ENCODE peak calls at places on chromosomes 4 and X, in seven cellular contexts. J, X, P, N, U, S and L are unnamed samples.
A peak's percentile ranks its signal among the peaks of the same experiment; 100 is the strongest.

GRCh38 chr4:5128569-5128968 is 77.3 kb downstream of the STK32B start:
- DNase-seq in U (no peak), S (no peak), N (no peak), J (no peak), P (no peak), X (no peak), L (no peak)

GRCh38 chr4:53361451-53361850 is 4.4 kb downstream of the SCFD2 start:
- DNase-seq in J (no peak), X (no peak), S (no peak), N (no peak), U (no peak), P (peak; percentile 65), L (no peak)

GRCh38 chrX:139201924-139202323 is 328.6 kb upstream of the F9 start:
- DNase-seq in P (no peak), X (no peak), S (no peak), J (no peak), U (no peak), N (no peak), L (no peak)

GRCh38 chr4:48909697-48910096 is 3.1 kb upstream of the OCIAD2 start:
- DNase-seq in X (peak; percentile 90), N (no peak), U (no peak), P (peak; percentile 99), S (no peak), J (peak; percentile 20), L (no peak)

GRCh38 chr4:92529510-92529909 is 225.7 kb downstream of the GRID2 start:
- DNase-seq in S (no peak), N (no peak), J (no peak), X (no peak), P (no peak), U (no peak), L (no peak)

GRCh38 chr4:69744157-69744478 is 16.3 kb downstream of the SULT1B1 start:
- DNase-seq in J (no peak), S (peak; percentile 13), N (no peak), X (no peak), P (no peak), U (peak; percentile 36), L (no peak)

GRCh38 chr4:51909236-51909703 is 66.3 kb downstream of the DCUN1D4 start:
- DNase-seq in J (no peak), S (no peak), N (no peak), P (no peak), U (no peak), X (no peak), L (no peak)

GRCh38 chr4:85717366-85717765 is 242.4 kb downstream of the ARHGAP24 start:
- DNase-seq in U (no peak), N (no peak), S (no peak), X (no peak), P (peak; percentile 45), J (no peak), L (no peak)

GRCh38 chrX:150200820-150201287 is 162.3 kb upstream of the MAMLD1 start:
- DNase-seq in U (no peak), N (peak; percentile 84), S (no peak), J (peak; percentile 13), X (peak; percentile 86), P (peak; percentile 97), L (no peak)

GRCh38 chrX:23478056-23478455 is 143.4 kb downstream of the PTCHD1 start:
- DNase-seq in S (no peak), P (peak; percentile 39), J (no peak), U (no peak), X (no peak), N (no peak), L (no peak)

GRCh38 chrX:52082578-52082977 is 13.6 kb upstream of the MAGED4B start:
- DNase-seq in N (no peak), P (peak; percentile 32), U (no peak), J (no peak), S (no peak), X (no peak), L (no peak)

GRCh38 chr4:98976716-98977115 is 18.8 kb upstream of the METAP1 start:
- DNase-seq in P (peak; percentile 23), S (no peak), J (no peak), U (no peak), X (no peak), N (no peak), L (no peak)

GRCh38 chr4:7347981-7348380 is 86.7 kb downstream of the PSAPL1 start:
- DNase-seq in U (no peak), P (peak; percentile 76), X (no peak), J (no peak), S (no peak), N (no peak), L (no peak)

GRCh38 chr4:150127757-150128156 is 49.5 kb downstream of the DCLK2 start:
- DNase-seq in U (no peak), P (no peak), N (no peak), J (no peak), S (no peak), X (no peak), L (no peak)

GRCh38 chr4:122224348-122224747 is 72.2 kb downstream of the BLTP1 start:
- DNase-seq in P (peak; percentile 23), J (no peak), S (no peak), X (peak; percentile 3), N (no peak), U (no peak), L (no peak)

GRCh38 chr4:83582289-83582756 is 46.4 kb downstream of the GPAT3 start:
- DNase-seq in N (no peak), S (peak; percentile 52), P (peak; percentile 24), X (no peak), J (no peak), U (no peak), L (no peak)

GRCh38 chr4:118746251-118746919 is 61.2 kb downstream of the METTL14 start:
- DNase-seq in X (no peak), U (no peak), S (peak; percentile 78), P (no peak), N (no peak), J (no peak), L (no peak)

GRCh38 chr4:1515156-1515555 is 108.9 kb upstream of the NKX1-1 start:
- DNase-seq in X (no peak), N (no peak), J (no peak), U (no peak), P (no peak), S (no peak), L (no peak)

GRCh38 chr4:185504098-185505047 is 30.9 kb downstream of the PDLIM3 start:
- DNase-seq in P (peak; percentile 48), J (peak; percentile 28), X (peak; percentile 51), U (peak; percentile 92), N (peak; percentile 95), S (peak; percentile 92), L (peak; percentile 17)

GRCh38 chr4:26821677-26822503 is 38.8 kb upstream of the STIM2 start:
- DNase-seq in U (no peak), X (no peak), P (peak; percentile 20), N (no peak), S (no peak), J (no peak), L (no peak)

GRCh38 chr4:26826721-26827120 is 33.9 kb upstream of the STIM2 start:
- DNase-seq in U (peak; percentile 46), N (no peak), J (no peak), X (no peak), S (peak; percentile 32), P (no peak), L (peak; percentile 25)

GRCh38 chr4:26820346-26820745 is 40.3 kb upstream of the STIM2 start:
- DNase-seq in U (no peak), N (no peak), S (no peak), X (no peak), J (no peak), P (no peak), L (no peak)

GRCh38 chr4:26822546-26822945 is 38.1 kb upstream of the STIM2 start:
- DNase-seq in S (no peak), J (no peak), N (no peak), U (no peak), P (no peak), X (no peak), L (no peak)

DNA sequence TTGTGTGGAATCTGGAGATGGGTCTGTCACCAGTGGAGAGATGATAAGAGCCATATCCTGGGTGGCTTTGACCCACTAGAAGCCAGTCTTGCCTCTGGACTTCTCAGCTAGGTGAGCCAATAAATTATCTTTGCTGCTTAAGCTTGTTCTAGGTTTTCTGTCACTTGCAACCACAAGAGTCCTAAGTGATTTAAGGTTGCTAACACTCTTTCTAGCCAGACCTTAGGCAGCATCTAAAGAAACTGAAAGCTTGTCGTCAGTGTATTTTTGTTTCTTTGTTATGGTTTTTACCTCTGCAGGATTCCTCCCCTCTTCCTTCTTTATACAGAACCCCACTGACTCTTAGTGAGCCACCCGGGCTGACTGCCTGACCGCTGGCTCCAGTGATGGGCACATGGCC is 37.1 kb upstream of the STIM2 start:
- DNase-seq in N (no peak), J (no peak), U (no peak), S (no peak), P (no peak), X (no peak), L (no peak)
- H3K9me3 ChIP-seq in N (no peaks in the 10 kb centered on the region), J (no peaks in the 10 kb centered on the region), U (no peaks in the 10 kb centered on the region), S (no peaks in the 10 kb centered on the region), P (no peaks in the 10 kb centered on the region), X (peaks cover 2% of the 10 kb centered on the region), L (no peaks in the 10 kb centered on the region)

DNA sequence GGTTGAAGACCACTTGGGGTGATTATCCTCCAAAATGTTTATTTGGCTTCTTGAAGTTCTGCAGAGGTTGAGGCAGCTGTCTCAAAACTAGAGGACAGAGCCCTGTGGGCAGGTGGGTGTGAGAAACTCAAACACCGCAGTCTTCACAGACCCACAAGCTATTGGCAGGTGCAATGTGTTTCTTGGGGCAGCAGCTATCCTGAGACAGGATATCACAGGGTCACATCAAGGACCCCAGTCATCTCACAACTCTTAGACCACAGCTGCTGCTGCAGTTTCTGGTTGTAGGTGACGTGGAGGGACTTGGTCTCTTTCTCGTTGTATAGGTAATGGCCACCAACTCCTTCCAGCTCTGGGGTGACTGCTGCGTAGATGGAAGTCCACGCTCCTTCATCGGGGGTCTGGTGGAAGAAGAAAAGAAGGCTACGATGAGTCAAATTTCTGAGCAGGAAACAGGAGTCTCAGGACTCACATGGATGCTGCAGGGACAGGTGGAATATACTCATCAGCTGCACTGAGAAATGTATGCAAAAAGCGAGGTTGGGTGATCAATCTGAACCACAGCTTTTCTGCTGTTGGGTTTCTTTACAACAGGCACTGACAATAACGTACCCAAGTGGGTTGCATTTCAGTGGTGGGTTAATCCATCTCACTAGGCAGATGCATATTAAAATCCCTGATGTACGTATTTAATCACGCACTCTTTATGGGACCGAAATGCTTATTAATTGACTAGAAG is 279.8 kb downstream of the DHRSX start:
- DNase-seq in N (no peak), S (no peak), P (no peak), X (no peak), J (no peak), U (no peak), L (no peak)
- H3K9me3 ChIP-seq in N (no peaks in the 10 kb centered on the region), S (peaks cover 39% of the 10 kb centered on the region), P (no peaks in the 10 kb centered on the region), X (peaks cover 28% of the 10 kb centered on the region), J (peaks cover 10% of the 10 kb centered on the region), U (peaks cover 4% of the 10 kb centered on the region), L (peaks cover 28% of the 10 kb centered on the region)

DNA sequence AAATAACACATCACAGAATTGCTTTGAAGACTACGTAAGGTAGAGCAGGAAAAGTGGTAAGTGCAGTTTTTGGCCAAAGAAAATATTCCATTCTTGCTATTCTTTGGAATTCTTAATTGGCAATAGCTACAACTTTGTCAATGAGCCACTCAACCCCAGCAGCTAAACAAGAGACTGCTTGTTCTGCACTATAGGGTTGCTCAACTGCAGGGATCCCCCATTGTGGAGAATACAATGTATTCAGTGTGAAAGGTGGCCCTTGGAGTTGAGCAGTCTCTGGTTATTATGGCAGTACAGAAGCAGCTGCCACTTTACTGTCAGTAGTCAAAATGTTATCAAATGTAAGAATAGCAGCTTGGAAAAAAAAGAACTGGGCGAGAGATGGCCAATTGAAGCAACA is 808.7 kb downstream of the CENPC start:
- DNase-seq in N (no peak), S (no peak), J (no peak), U (no peak), P (no peak), X (no peak), L (no peak)
- H3K9me3 ChIP-seq in N (no peaks in the 10 kb centered on the region), S (no peaks in the 10 kb centered on the region), J (no peaks in the 10 kb centered on the region), U (no peaks in the 10 kb centered on the region), P (no peaks in the 10 kb centered on the region), X (peaks cover 13% of the 10 kb centered on the region), L (no peaks in the 10 kb centered on the region)

GRCh38 chrX:45368705-45369104 is 168.0 kb upstream of the DIPK2B start:
- DNase-seq in J (no peak), P (no peak), N (no peak), X (no peak), U (no peak), S (no peak), L (no peak)
- H3K9me3 ChIP-seq in J (no peaks in the 10 kb centered on the region), P (no peaks in the 10 kb centered on the region), N (peaks cover 7% of the 10 kb centered on the region), X (peaks cover 4% of the 10 kb centered on the region), U (no peaks in the 10 kb centered on the region), S (peaks cover 21% of the 10 kb centered on the region), L (peaks cover 2% of the 10 kb centered on the region)